ENCODE peak calls at places on chromosomes 4 and X, in eight cellular contexts. S, R, H, E, B, F, P and T are unnamed samples.
A peak's percentile ranks its signal among the peaks of the same experiment; 100 is the strongest.

GRCh38 chrX:5876984-5877655 is 351.5 kb downstream of the NLGN4X start:
- DNase-seq in S (no peak), R (no peak), H (no peak), E (no peak), B (no peak), F (no peak), P (peak; percentile 19), T (no peak)

GRCh38 chr4:97923096-97923495 is 220.2 kb downstream of the STPG2 start:
- DNase-seq in S (no peak), R (no peak), H (no peak), E (peak; percentile 73), B (no peak), F (no peak), P (no peak), T (no peak)

GRCh38 chr4:104941661-104942062 is 205.0 kb upstream of the TET2 start:
- DNase-seq in S (no peak), R (no peak), H (no peak), E (no peak), B (no peak), F (no peak), P (no peak), T (no peak)

GRCh38 chr4:15894923-15895411 is 43.6 kb downstream of the FGFBP1 start:
- DNase-seq in S (no peak), R (no peak), H (no peak), E (no peak), B (no peak), F (no peak), P (no peak), T (no peak)

GRCh38 chr4:48904541-48905142 is 1.9 kb downstream of the OCIAD2 start:
- DNase-seq in S (no peak), R (no peak), H (no peak), E (no peak), B (no peak), F (no peak), P (no peak), T (no peak)

GRCh38 chr4:26300314-26301307 is 20.2 kb upstream of the RBPJ start:
- DNase-seq in S (no peak), R (no peak), H (no peak), E (no peak), B (no peak), F (no peak), P (no peak), T (no peak)

GRCh38 chr4:123349401-123350190 is 47.0 kb upstream of the SPRY1 start:
- DNase-seq in S (no peak), R (no peak), H (no peak), E (no peak), B (no peak), F (no peak), P (no peak), T (no peak)

GRCh38 chr4:133594246-133595207 is 445.4 kb downstream of the PCDH10 start:
- DNase-seq in S (no peak), R (no peak), H (no peak), E (no peak), B (no peak), F (no peak), P (no peak), T (no peak)

GRCh38 chr4:24489870-24490269 is 94.5 kb downstream of the DHX15 start:
- DNase-seq in S (no peak), R (no peak), H (no peak), E (no peak), B (no peak), F (no peak), P (no peak), T (no peak)

GRCh38 chr4:6641164-6641970 is 882 bp downstream of the MRFAP1 start:
- DNase-seq in S (no peak), R (peak; percentile 35), H (peak; percentile 47), E (peak; percentile 91), B (peak; percentile 82), F (no peak), P (peak; percentile 51), T (no peak)

GRCh38 chr4:148747721-148748268 is 305.6 kb upstream of the NR3C2 start:
- DNase-seq in S (no peak), R (no peak), H (no peak), E (no peak), B (no peak), F (no peak), P (no peak), T (no peak)

GRCh38 chr4:166602068-166602467 is 632.2 kb downstream of the SPOCK3 start:
- DNase-seq in S (no peak), R (no peak), H (no peak), E (peak; percentile 63), B (no peak), F (no peak), P (no peak), T (no peak)

GRCh38 chrX:153645921-153646481 is 1.0 kb upstream of the DUSP9 start:
- DNase-seq in S (no peak), R (no peak), H (no peak), E (peak; percentile 51), B (no peak), F (no peak), P (no peak), T (no peak)

GRCh38 chr4:33881176-33881575 is 2363.1 kb downstream of the ARAP2 start:
- DNase-seq in S (no peak), R (no peak), H (no peak), E (no peak), B (no peak), F (no peak), P (no peak), T (no peak)
- H3K36me3 ChIP-seq in S (no peaks in the 10 kb centered on the region), R (no peaks in the 10 kb centered on the region), H (no peaks in the 10 kb centered on the region), E (no peaks in the 10 kb centered on the region), B (no peaks in the 10 kb centered on the region), F (no peaks in the 10 kb centered on the region), P (no peaks in the 10 kb centered on the region), T (no peaks in the 10 kb centered on the region)

GRCh38 chrX:791479-792034 is 161.0 kb downstream of the SHOX start:
- DNase-seq in S (no peak), R (no peak), H (no peak), E (no peak), B (no peak), F (peak; percentile 43), P (no peak), T (no peak)

GRCh38 chrX:789096-789495 is 158.5 kb downstream of the SHOX start:
- DNase-seq in S (no peak), R (no peak), H (no peak), E (no peak), B (no peak), F (peak; percentile 89), P (no peak), T (no peak)

GRCh38 chrX:793216-793770 is 162.7 kb downstream of the SHOX start:
- DNase-seq in S (no peak), R (no peak), H (no peak), E (no peak), B (no peak), F (peak; percentile 52), P (no peak), T (no peak)

GRCh38 chrX:790780-791360 is 160.3 kb downstream of the SHOX start:
- DNase-seq in S (no peak), R (no peak), H (no peak), E (no peak), B (no peak), F (peak; percentile 9), P (no peak), T (no peak)

GRCh38 chrX:790031-790430 is 159.4 kb downstream of the SHOX start:
- DNase-seq in S (no peak), R (no peak), H (no peak), E (no peak), B (no peak), F (peak; percentile 52), P (no peak), T (no peak)
- H3K4me3 ChIP-seq in S (no peak overlapping the region), R (no peak overlapping the region), H (no peak overlapping the region), E (no peak overlapping the region), B (no peak overlapping the region), F (no peak overlapping the region), P (no peak overlapping the region), T (no peak overlapping the region)

GRCh38 chrX:103404225-103405008 is 28.1 kb downstream of the BEX3 start:
- DNase-seq in S (no peak), R (peak; percentile 7), H (peak; percentile 50), E (no peak), B (no peak), F (no peak), P (peak; percentile 68), T (peak; percentile 64)
- TF ChIP-seq POLR2A in S (no peak), R (no peak), H (no peak), E (no peak), B (no peak), F (no peak), P (peak; percentile 26), T (no peak)

GRCh38 chr4:7853271-7853670 is 86.4 kb downstream of the AFAP1 start:
- DNase-seq in S (no peak), R (no peak), H (no peak), E (no peak), B (no peak), F (no peak), P (no peak), T (no peak)
- H3K36me3 ChIP-seq in S (peaks cover 53% of the 10 kb centered on the region), R (no peaks in the 10 kb centered on the region), H (no peaks in the 10 kb centered on the region), E (no peaks in the 10 kb centered on the region), B (peaks cover 25% of the 10 kb centered on the region), F (no peaks in the 10 kb centered on the region), P (no peaks in the 10 kb centered on the region), T (peaks cover 40% of the 10 kb centered on the region)

GRCh38 chr4:184216436-184217004 is 1.2 kb downstream of the ENPP6 start:
- DNase-seq in S (no peak), R (no peak), H (no peak), E (no peak), B (no peak), F (peak; percentile 28), P (no peak), T (no peak)

GRCh38 chr4:184217569-184218131 is at the start of gene ENPP6:
- DNase-seq in S (no peak), R (no peak), H (no peak), E (no peak), B (no peak), F (no peak), P (no peak), T (no peak)

GRCh38 chr4:184215709-184216328 is 1.9 kb downstream of the ENPP6 start:
- DNase-seq in S (no peak), R (no peak), H (no peak), E (no peak), B (no peak), F (peak; percentile 88), P (no peak), T (no peak)
- H3K4me3 ChIP-seq in S (no peak overlapping the region), R (no peak overlapping the region), H (no peak overlapping the region), E (no peak overlapping the region), B (no peak overlapping the region), F (no peak overlapping the region), P (no peak overlapping the region), T (peak overlapping the region; percentile 52)

DNA sequence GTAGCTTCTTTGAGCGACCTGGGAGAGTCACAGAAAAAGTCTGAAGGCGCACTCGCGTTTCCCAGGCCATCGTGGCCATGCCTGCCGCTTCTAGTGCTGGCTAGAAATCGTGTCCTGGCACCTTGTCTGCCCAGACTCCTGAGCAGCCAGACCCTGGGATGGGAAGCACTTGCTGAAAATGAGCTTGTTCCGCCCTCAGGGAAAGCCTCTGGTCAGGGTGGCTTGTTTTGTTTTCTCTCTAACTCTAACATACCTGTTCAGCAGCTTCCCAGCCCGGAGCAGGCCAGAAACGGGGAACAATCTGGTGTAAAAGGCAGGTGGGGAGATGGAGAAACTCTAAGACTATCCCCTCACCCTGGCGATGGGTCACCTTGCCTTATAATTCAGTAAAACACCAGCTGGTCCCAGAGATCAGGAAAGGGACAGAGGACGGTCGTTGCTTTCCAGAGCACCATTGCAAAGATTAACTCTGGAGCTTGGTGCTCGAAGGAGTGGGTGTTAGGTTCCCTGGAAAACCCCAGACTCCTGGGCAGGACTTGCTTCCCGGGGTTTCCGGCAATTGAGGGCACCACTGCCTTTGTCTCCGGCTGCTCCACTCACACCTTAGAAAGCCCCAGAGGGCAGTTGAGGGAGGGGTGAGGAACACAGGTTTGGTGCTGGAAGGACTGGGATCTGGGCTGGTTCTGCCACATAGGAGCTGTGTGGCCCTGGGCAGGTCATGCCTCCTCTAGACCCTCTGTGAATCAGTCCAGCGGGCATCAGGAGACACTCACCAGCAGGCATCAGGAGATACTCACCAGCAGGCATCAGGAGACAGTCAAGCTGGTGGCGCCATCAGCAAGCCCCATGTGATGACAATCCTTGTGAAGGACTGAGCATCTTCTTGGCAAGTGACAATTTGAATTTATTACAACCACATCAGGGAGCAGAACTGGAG is 4.5 kb upstream of the SH3TC1 start:
- DNase-seq in S (no peak), R (no peak), H (no peak), E (no peak), B (no peak), F (no peak), P (no peak), T (no peak)
- TF ChIP-seq POLR2A in S (no peak), R (no peak), H (no peak), E (no peak), B (no peak), F (no peak), P (no peak), T (no peak)